ENCODE peak calls at places on chromosomes 4 and X, in eight cellular contexts. One of them, this sample, is unnamed.

GRCh38 chrX:95509474-95509873 is 1175.2 kb upstream of the DIAPH2 start:
- DNase-seq in hepatocyte: no peak
- DNase-seq in bronchial epithelial cell: no peak
- DNase-seq in substantia nigra: no peak
- DNase-seq in activated CD4-positive, CD25-positive, alpha-beta regulatory T cell treated with anti-CD3 and anti-CD28 coated beads, Interleukin-2, amount 50 U/mL, for 72 hours: no peak
- DNase-seq in progenitor cell of endocrine pancreas: no peak
- DNase-seq in putamen: no peak
- DNase-seq in stimulated activated CD8-positive, alpha-beta memory T cell treated with anti-CD3 and anti-CD28 coated beads, Interleukin-15, amount 100 ng/mL, for 24 hours: no peak
- DNase-seq in this sample: no peak

GRCh38 chr4:126530996-126531585 is 1101.7 kb upstream of the INTU start:
- DNase-seq in progenitor cell of endocrine pancreas: no peak
- DNase-seq in stimulated activated CD8-positive, alpha-beta memory T cell treated with anti-CD3 and anti-CD28 coated beads, Interleukin-15, amount 100 ng/mL, for 24 hours: no peak
- DNase-seq in bronchial epithelial cell: no peak
- DNase-seq in putamen: no peak
- DNase-seq in hepatocyte: no peak
- DNase-seq in substantia nigra: no peak
- DNase-seq in activated CD4-positive, CD25-positive, alpha-beta regulatory T cell treated with anti-CD3 and anti-CD28 coated beads, Interleukin-2, amount 50 U/mL, for 72 hours: no peak
- DNase-seq in this sample: no peak

GRCh38 chr4:87916636-87917035 is 58.9 kb upstream of the SPP1 start:
- DNase-seq in activated CD4-positive, CD25-positive, alpha-beta regulatory T cell treated with anti-CD3 and anti-CD28 coated beads, Interleukin-2, amount 50 U/mL, for 72 hours: no peak
- DNase-seq in putamen: no peak
- DNase-seq in stimulated activated CD8-positive, alpha-beta memory T cell treated with anti-CD3 and anti-CD28 coated beads, Interleukin-15, amount 100 ng/mL, for 24 hours: no peak
- DNase-seq in substantia nigra: no peak
- DNase-seq in bronchial epithelial cell: no peak
- DNase-seq in progenitor cell of endocrine pancreas: no peak
- DNase-seq in hepatocyte: no peak
- DNase-seq in this sample: no peak

GRCh38 chr4:81052119-81053068 is 21.9 kb downstream of the BMP3 start:
- DNase-seq in stimulated activated CD8-positive, alpha-beta memory T cell treated with anti-CD3 and anti-CD28 coated beads, Interleukin-15, amount 100 ng/mL, for 24 hours: no peak
- DNase-seq in substantia nigra: no peak
- DNase-seq in hepatocyte: peak; percentile 75
- DNase-seq in bronchial epithelial cell: peak; percentile 54
- DNase-seq in activated CD4-positive, CD25-positive, alpha-beta regulatory T cell treated with anti-CD3 and anti-CD28 coated beads, Interleukin-2, amount 50 U/mL, for 72 hours: peak; percentile 38
- DNase-seq in progenitor cell of endocrine pancreas: peak; percentile 68
- DNase-seq in putamen: peak; percentile 34
- DNase-seq in this sample: peak; percentile 78

GRCh38 chrX:41086627-41086932 is 1.3 kb downstream of the USP9X start:
- DNase-seq in putamen: no peak
- DNase-seq in substantia nigra: no peak
- DNase-seq in progenitor cell of endocrine pancreas: no peak
- DNase-seq in activated CD4-positive, CD25-positive, alpha-beta regulatory T cell treated with anti-CD3 and anti-CD28 coated beads, Interleukin-2, amount 50 U/mL, for 72 hours: no peak
- DNase-seq in bronchial epithelial cell: no peak
- DNase-seq in stimulated activated CD8-positive, alpha-beta memory T cell treated with anti-CD3 and anti-CD28 coated beads, Interleukin-15, amount 100 ng/mL, for 24 hours: no peak
- DNase-seq in hepatocyte: no peak
- DNase-seq in this sample: peak; percentile 2

GRCh38 chr4:158302076-158302866 is 92.0 kb downstream of the TMEM144 start:
- DNase-seq in putamen: no peak
- DNase-seq in substantia nigra: no peak
- DNase-seq in progenitor cell of endocrine pancreas: no peak
- DNase-seq in stimulated activated CD8-positive, alpha-beta memory T cell treated with anti-CD3 and anti-CD28 coated beads, Interleukin-15, amount 100 ng/mL, for 24 hours: no peak
- DNase-seq in bronchial epithelial cell: peak; percentile 91
- DNase-seq in activated CD4-positive, CD25-positive, alpha-beta regulatory T cell treated with anti-CD3 and anti-CD28 coated beads, Interleukin-2, amount 50 U/mL, for 72 hours: no peak
- DNase-seq in hepatocyte: no peak
- DNase-seq in this sample: no peak

GRCh38 chr4:10106421-10107039 is 10.1 kb downstream of the WDR1 start:
- DNase-seq in hepatocyte: peak; percentile 81
- DNase-seq in stimulated activated CD8-positive, alpha-beta memory T cell treated with anti-CD3 and anti-CD28 coated beads, Interleukin-15, amount 100 ng/mL, for 24 hours: no peak
- DNase-seq in putamen: peak; percentile 73
- DNase-seq in bronchial epithelial cell: peak; percentile 98
- DNase-seq in progenitor cell of endocrine pancreas: no peak
- DNase-seq in activated CD4-positive, CD25-positive, alpha-beta regulatory T cell treated with anti-CD3 and anti-CD28 coated beads, Interleukin-2, amount 50 U/mL, for 72 hours: peak; percentile 66
- DNase-seq in substantia nigra: no peak
- DNase-seq in this sample: no peak

GRCh38 chr4:2963185-2964076 is at the start of the genes GRK4 and NOP14:
- DNase-seq in activated CD4-positive, CD25-positive, alpha-beta regulatory T cell treated with anti-CD3 and anti-CD28 coated beads, Interleukin-2, amount 50 U/mL, for 72 hours: peak; percentile 95
- DNase-seq in bronchial epithelial cell: peak; percentile 91
- DNase-seq in putamen: peak; percentile 97
- DNase-seq in progenitor cell of endocrine pancreas: peak; percentile 93
- DNase-seq in stimulated activated CD8-positive, alpha-beta memory T cell treated with anti-CD3 and anti-CD28 coated beads, Interleukin-15, amount 100 ng/mL, for 24 hours: peak; percentile 87
- DNase-seq in hepatocyte: peak; percentile 99
- DNase-seq in substantia nigra: peak; percentile 87
- DNase-seq in this sample: peak; percentile 97

GRCh38 chr4:26055855-26056254 is 141.8 kb downstream of the SMIM20 start:
- DNase-seq in putamen: no peak
- DNase-seq in activated CD4-positive, CD25-positive, alpha-beta regulatory T cell treated with anti-CD3 and anti-CD28 coated beads, Interleukin-2, amount 50 U/mL, for 72 hours: no peak
- DNase-seq in progenitor cell of endocrine pancreas: no peak
- DNase-seq in stimulated activated CD8-positive, alpha-beta memory T cell treated with anti-CD3 and anti-CD28 coated beads, Interleukin-15, amount 100 ng/mL, for 24 hours: no peak
- DNase-seq in bronchial epithelial cell: no peak
- DNase-seq in substantia nigra: no peak
- DNase-seq in hepatocyte: no peak
- DNase-seq in this sample: no peak

GRCh38 chr4:124435276-124435675 is 277.3 kb downstream of the ANKRD50 start:
- DNase-seq in substantia nigra: no peak
- DNase-seq in bronchial epithelial cell: no peak
- DNase-seq in putamen: no peak
- DNase-seq in hepatocyte: no peak
- DNase-seq in activated CD4-positive, CD25-positive, alpha-beta regulatory T cell treated with anti-CD3 and anti-CD28 coated beads, Interleukin-2, amount 50 U/mL, for 72 hours: no peak
- DNase-seq in progenitor cell of endocrine pancreas: no peak
- DNase-seq in stimulated activated CD8-positive, alpha-beta memory T cell treated with anti-CD3 and anti-CD28 coated beads, Interleukin-15, amount 100 ng/mL, for 24 hours: no peak
- DNase-seq in this sample: no peak

GRCh38 chr4:39151120-39151713 is 31.1 kb upstream of the WDR19 start:
- DNase-seq in stimulated activated CD8-positive, alpha-beta memory T cell treated with anti-CD3 and anti-CD28 coated beads, Interleukin-15, amount 100 ng/mL, for 24 hours: no peak
- DNase-seq in activated CD4-positive, CD25-positive, alpha-beta regulatory T cell treated with anti-CD3 and anti-CD28 coated beads, Interleukin-2, amount 50 U/mL, for 72 hours: no peak
- DNase-seq in putamen: no peak
- DNase-seq in progenitor cell of endocrine pancreas: no peak
- DNase-seq in hepatocyte: no peak
- DNase-seq in substantia nigra: no peak
- DNase-seq in bronchial epithelial cell: peak; percentile 31
- DNase-seq in this sample: peak; percentile 17

GRCh38 chr4:131006388-131006787 is 1910.4 kb downstream of the C4orf33 start:
- DNase-seq in stimulated activated CD8-positive, alpha-beta memory T cell treated with anti-CD3 and anti-CD28 coated beads, Interleukin-15, amount 100 ng/mL, for 24 hours: no peak
- DNase-seq in progenitor cell of endocrine pancreas: no peak
- DNase-seq in bronchial epithelial cell: no peak
- DNase-seq in substantia nigra: no peak
- DNase-seq in activated CD4-positive, CD25-positive, alpha-beta regulatory T cell treated with anti-CD3 and anti-CD28 coated beads, Interleukin-2, amount 50 U/mL, for 72 hours: no peak
- DNase-seq in putamen: no peak
- DNase-seq in hepatocyte: no peak
- DNase-seq in this sample: no peak

GRCh38 chr4:85784947-85785346 is 310.0 kb downstream of the ARHGAP24 start:
- DNase-seq in progenitor cell of endocrine pancreas: no peak
- DNase-seq in stimulated activated CD8-positive, alpha-beta memory T cell treated with anti-CD3 and anti-CD28 coated beads, Interleukin-15, amount 100 ng/mL, for 24 hours: no peak
- DNase-seq in substantia nigra: no peak
- DNase-seq in bronchial epithelial cell: no peak
- DNase-seq in hepatocyte: no peak
- DNase-seq in activated CD4-positive, CD25-positive, alpha-beta regulatory T cell treated with anti-CD3 and anti-CD28 coated beads, Interleukin-2, amount 50 U/mL, for 72 hours: no peak
- DNase-seq in putamen: no peak
- DNase-seq in this sample: no peak

GRCh38 chrX:132001127-132001526 is 22.0 kb upstream of the STK26 start:
- DNase-seq in substantia nigra: no peak
- DNase-seq in bronchial epithelial cell: peak; percentile 90
- DNase-seq in progenitor cell of endocrine pancreas: no peak
- DNase-seq in stimulated activated CD8-positive, alpha-beta memory T cell treated with anti-CD3 and anti-CD28 coated beads, Interleukin-15, amount 100 ng/mL, for 24 hours: no peak
- DNase-seq in hepatocyte: no peak
- DNase-seq in activated CD4-positive, CD25-positive, alpha-beta regulatory T cell treated with anti-CD3 and anti-CD28 coated beads, Interleukin-2, amount 50 U/mL, for 72 hours: no peak
- DNase-seq in putamen: peak; percentile 43
- DNase-seq in this sample: no peak

This sample was measured in pons.